ENCODE peak calls at places on chromosomes 3 and 15, in seven cellular contexts. U is nephron progenitor cell; W is left lobe of liver; T is upper lobe of right lung; X is WTC11; A is stimulated activated CD8-positive, alpha-beta memory T cell treated with anti-CD3 and anti-CD28 coated beads, Interleukin-2, amount 100 ng/mL, for 48 hours; D is RCC 7860. O is an unnamed sample.

GRCh38 chr3:16467368-16467767 is 46.1 kb downstream of the RFTN1 start:
- DNase-seq in D (no peak), U (no peak), W (no peak), T (no peak), A (peak; percentile 23), X (no peak), O (no peak)

GRCh38 chr3:23071758-23072157 is 131.4 kb upstream of the UBE2E2 start:
- DNase-seq in W (no peak), A (no peak), U (no peak), T (no peak), D (no peak), X (no peak), O (no peak)

GRCh38 chr3:192365571-192365970 is 361.8 kb downstream of the FGF12 start:
- DNase-seq in T (no peak), D (no peak), A (no peak), U (no peak), W (no peak), X (no peak), O (no peak)

GRCh38 chr3:134077649-134078081 is 47.9 kb upstream of the SLCO2A1 start:
- DNase-seq in A (no peak), X (no peak), W (no peak), D (no peak), T (no peak), U (no peak), O (no peak)

GRCh38 chr3:107375682-107376081 is 1.6 kb upstream of the CCDC54 start:
- DNase-seq in X (no peak), T (no peak), A (no peak), D (no peak), W (no peak), U (no peak), O (no peak)

GRCh38 chr3:4503050-4503449 is 9.9 kb downstream of the ITPR1 start:
- DNase-seq in X (no peak), A (no peak), D (no peak), W (no peak), T (no peak), U (no peak), O (no peak)

GRCh38 chr3:178537123-178537754 is 1.0 kb downstream of the KCNMB2 start:
- DNase-seq in U (no peak), D (no peak), X (no peak), W (no peak), A (no peak), T (no peak), O (no peak)

GRCh38 chr3:172094621-172095557 is 55.5 kb downstream of the FNDC3B start:
- DNase-seq in U (no peak), X (no peak), W (no peak), D (no peak), T (no peak), A (no peak), O (no peak)

GRCh38 chr15:69244798-69245197 is 53.9 kb upstream of the PAQR5 start:
- DNase-seq in U (no peak), W (no peak), A (no peak), X (no peak), T (no peak), D (no peak), O (no peak)

GRCh38 chr15:100569406-100569805 is 32.6 kb downstream of the LINS1 start:
- DNase-seq in U (no peak), X (no peak), A (no peak), D (no peak), W (no peak), T (no peak), O (no peak)

GRCh38 chr3:42014443-42014945 is 52.6 kb upstream of the ULK4 start:
- DNase-seq in X (no peak), U (no peak), W (no peak), T (no peak), A (no peak), D (no peak), O (no peak)

GRCh38 chr3:56102034-56102433 is 366.2 kb downstream of the ERC2 start:
- DNase-seq in D (no peak), U (no peak), A (no peak), X (no peak), W (no peak), T (no peak), O (no peak)

GRCh38 chr15:38826880-38827279 is 262.3 kb upstream of the RASGRP1 start:
- DNase-seq in U (no peak), T (no peak), A (no peak), D (no peak), W (no peak), X (no peak), O (no peak)

GRCh38 chr3:67783281-67784250 is 129.2 kb upstream of the SUCLG2 start:
- DNase-seq in A (no peak), U (no peak), D (no peak), X (no peak), T (no peak), W (no peak), O (no peak)

GRCh38 chr3:23778451-23778850 is 27.3 kb upstream of the UBE2E1 start:
- DNase-seq in T (no peak), A (no peak), W (no peak), X (no peak), U (no peak), D (no peak), O (no peak)

GRCh38 chr3:101725890-101726275 is 1.5 kb downstream of the CEP97 start:
- DNase-seq in W (no peak), T (no peak), X (no peak), D (no peak), A (no peak), U (no peak), O (no peak)

GRCh38 chr15:81265256-81265943 is 58.5 kb downstream of the STARD5 start:
- DNase-seq in X (no peak), A (no peak), T (no peak), D (no peak), W (no peak), U (no peak), O (no peak)

GRCh38 chr3:66532613-66533012 is 31.8 kb upstream of the LRIG1 start:
- DNase-seq in X (no peak), W (no peak), U (no peak), A (no peak), D (no peak), T (no peak), O (no peak)

GRCh38 chr15:48785195-48785594 is 25.7 kb downstream of the CEP152 start:
- DNase-seq in U (no peak), X (no peak), D (no peak), A (no peak), W (peak; percentile 72), T (no peak), O (no peak)

GRCh38 chr3:189393598-189393997 is 221.8 kb downstream of the TPRG1 start:
- DNase-seq in A (no peak), U (no peak), D (no peak), T (no peak), W (no peak), X (no peak), O (no peak)

GRCh38 chr15:68166847-68167246 is 38.3 kb downstream of the CALML4 start:
- DNase-seq in D (no peak), A (no peak), T (no peak), U (no peak), W (no peak), X (no peak), O (no peak)

GRCh38 chr3:143152043-143152442 is 32.5 kb downstream of the CHST2 start:
- DNase-seq in T (no peak), D (no peak), X (no peak), U (no peak), W (no peak), A (no peak), O (no peak)

GRCh38 chr15:90221251-90221900 is 12.4 kb downstream of the CIB1 start:
- DNase-seq in A (peak; percentile 22), W (peak; percentile 83), D (peak; percentile 84), T (peak; percentile 82), X (peak; percentile 81), U (peak; percentile 63), O (peak; percentile 82)

GRCh38 chr3:34256021-34256420 is 457.6 kb downstream of the PDCD6IP start:
- DNase-seq in X (no peak), D (no peak), U (no peak), T (no peak), W (no peak), A (no peak), O (no peak)

GRCh38 chr3:188947983-188948657 is 223.7 kb upstream of the TPRG1 start:
- DNase-seq in A (no peak), D (peak; percentile 65), W (peak; percentile 98), T (peak; percentile 94), U (peak; percentile 82), X (peak; percentile 69), O (peak; percentile 93)

GRCh38 chr3:134680796-134681526 is 30.1 kb upstream of the KY start:
- DNase-seq in T (no peak), D (no peak), X (no peak), W (no peak), A (no peak), U (no peak), O (no peak)